ENCODE peak calls at places on chromosome 10, in seven cellular contexts. A is cardiac muscle cell, Z is thoracic aorta, K is psoas muscle, N is sigmoid colon, U is tibial nerve, B is SJCRH30. D is an unnamed sample. For H3K4me1 and H3K36me3, the result is how much of the 10 kb centered on the place peaks cover.

GRCh38 chr10:97828721-97829120 is 20.9 kb upstream of the GOLGA7B start:
- DNase-seq in A (no peak), Z (no peak), K (no peak), N (no peak), U (no peak), B (no peak), D (no peak)

GRCh38 chr10:125707852-125708468 is 11.5 kb upstream of the EDRF1 start:
- DNase-seq in A (peak), Z (no peak), K (no peak), N (no peak), U (no peak), B (no peak), D (no peak)

GRCh38 chr10:35555962-35556930 is 48.9 kb upstream of the GJD4 start:
- DNase-seq in A (no peak), Z (no peak), K (no peak), N (no peak), U (no peak), B (no peak), D (no peak)

GRCh38 chr10:24257588-24257987 is 48.6 kb downstream of the KIAA1217 start:
- DNase-seq in A (no peak), Z (no peak), K (no peak), N (no peak), U (no peak), B (no peak), D (no peak)

GRCh38 chr10:72310636-72311035 is 36.9 kb downstream of the DDIT4 start:
- DNase-seq in A (no peak), Z (no peak), K (no peak), N (no peak), U (no peak), B (no peak), D (no peak)

GRCh38 chr10:126392469-126392868 is 4.2 kb upstream of the ADAM12 start:
- DNase-seq in A (no peak), Z (no peak), K (no peak), N (no peak), U (no peak), B (peak), D (no peak)

GRCh38 chr10:121025731-121026130 is 174.6 kb downstream of the WDR11 start:
- DNase-seq in A (no peak), Z (no peak), K (no peak), N (no peak), U (no peak), B (no peak), D (no peak)

GRCh38 chr10:132526676-132527075 is 10.9 kb upstream of the INPP5A start:
- DNase-seq in A (no peak), Z (no peak), K (peak), N (peak), U (no peak), B (no peak), D (peak)

GRCh38 chr10:133287832-133288500 is 11.3 kb upstream of the ADAM8 start:
- DNase-seq in A (no peak), Z (no peak), K (no peak), N (no peak), U (no peak), B (no peak), D (no peak)

GRCh38 chr10:71246591-71247143 is 34.3 kb downstream of the UNC5B start:
- DNase-seq in A (no peak), Z (no peak), K (no peak), N (peak), U (no peak), B (no peak), D (no peak)
- H3K4me1 ChIP-seq in A (half or more), Z (under half), K (under half), N (under half), U (under half), B (under half), D (half or more)

DNA sequence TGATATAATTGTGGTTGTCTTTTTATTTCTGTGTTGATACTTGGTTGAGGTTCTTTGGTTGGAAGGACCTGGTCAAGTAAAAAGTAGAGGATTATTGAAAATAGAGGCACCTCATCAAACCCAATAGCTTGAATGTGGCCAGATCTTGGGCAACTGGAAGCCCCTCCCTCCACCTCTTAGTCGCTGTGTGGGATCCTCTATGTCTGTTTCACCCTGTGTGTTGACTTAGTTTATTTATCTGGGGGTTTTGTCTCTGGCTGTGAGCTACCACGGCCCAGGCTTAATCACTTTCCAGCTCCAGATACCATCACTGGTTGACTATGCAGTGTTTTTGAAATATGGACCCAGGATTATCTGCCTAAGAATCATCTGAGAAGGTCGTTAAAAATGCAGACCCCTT is 58.3 kb downstream of the AP3M1 start:
- DNase-seq in A (no peak), Z (no peak), K (no peak), N (no peak), U (no peak), B (no peak), D (no peak)
- H3K36me3 ChIP-seq in A (half or more), Z (half or more), K (half or more), N (under half), U (half or more), B (under half), D (half or more)

GRCh38 chr10:74912182-74912581 is 85.8 kb downstream of the KAT6B start:
- DNase-seq in A (no peak), Z (no peak), K (no peak), N (no peak), U (no peak), B (no peak), D (no peak)
- H3K4me1 ChIP-seq in A (under half), Z (under half), K (under half), N (under half), U (under half), B (under half), D (under half)

DNA sequence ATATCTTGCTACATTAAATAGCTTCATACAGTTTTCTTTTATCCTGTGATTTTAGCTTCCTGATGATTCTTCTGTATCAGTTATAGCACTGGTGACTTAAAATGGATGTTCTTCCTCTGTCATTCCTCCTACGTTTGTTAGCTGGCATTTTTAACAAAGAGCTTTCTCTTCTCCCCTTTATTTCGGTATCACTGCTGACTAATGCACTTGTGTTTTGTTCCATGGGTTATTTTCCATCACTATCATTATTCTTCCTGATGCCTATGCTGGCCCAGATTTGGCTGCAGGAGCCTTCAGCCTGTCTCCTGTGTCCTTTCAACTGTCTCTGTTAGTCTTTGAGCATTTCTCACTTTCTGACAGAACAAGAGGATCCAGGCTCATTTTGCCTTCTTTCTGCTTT is 13.1 kb downstream of the BMS1 start:
- DNase-seq in A (no peak), Z (no peak), K (no peak), N (no peak), U (no peak), B (no peak), D (no peak)
- H3K36me3 ChIP-seq in A (half or more), Z (half or more), K (half or more), N (under half), U (half or more), B (under half), D (half or more)